ENCODE peak calls at places on chromosomes 3 and 15, in eight cellular contexts. P is cardiac septum, R is T47D, O is EH, J is fibroblast of pulmonary artery, K is amniotic stem cell, C is astrocyte of the spinal cord, E is ELF-1. H is an unnamed sample.

GRCh38 chr3:113626513-113627371 is 69.7 kb downstream of the USF3 start:
- DNase-seq in O (peak; percentile 59), R (peak; percentile 21), P (no peak), K (peak; percentile 48), C (peak; percentile 71), E (peak; percentile 72), J (peak; percentile 72), H (peak; percentile 37)

GRCh38 chr3:77319711-77320110 is 279.8 kb downstream of the ROBO2 start:
- DNase-seq in O (peak; percentile 3), P (no peak), E (no peak), C (no peak), J (no peak), K (no peak), R (no peak), H (peak; percentile 1)

GRCh38 chr15:89860446-89860845 is 33.3 kb downstream of the AP3S2 start:
- DNase-seq in E (no peak), C (no peak), O (no peak), P (no peak), K (no peak), J (no peak), R (no peak), H (no peak)

GRCh38 chr3:173465112-173465511 is 67.6 kb downstream of the NLGN1 start:
- DNase-seq in R (no peak), K (peak; percentile 5), O (peak; percentile 84), P (no peak), E (no peak), C (peak; percentile 62), J (peak; percentile 21), H (peak; percentile 3)

GRCh38 chr15:71802770-71803169 is 7.6 kb upstream of the NR2E3 start:
- DNase-seq in R (no peak), C (no peak), K (no peak), J (no peak), O (no peak), P (no peak), E (peak; percentile 87), H (no peak)

GRCh38 chr3:29936054-29936453 is 655.2 kb downstream of the RBMS3 start:
- DNase-seq in P (no peak), E (no peak), O (no peak), K (no peak), J (no peak), R (no peak), C (no peak), H (no peak)

GRCh38 chr3:4426782-4427344 is 40.2 kb downstream of the SUMF1 start:
- DNase-seq in E (no peak), R (no peak), C (peak; percentile 96), K (peak; percentile 79), P (no peak), O (peak; percentile 82), J (peak; percentile 92), H (peak; percentile 90)

GRCh38 chr3:12138044-12138443 is 20.7 kb downstream of the TIMP4 start:
- DNase-seq in O (peak; percentile 44), K (no peak), J (peak; percentile 56), R (no peak), P (no peak), E (no peak), C (peak; percentile 33), H (peak; percentile 55)

GRCh38 chr15:83769411-83769960 is 115.6 kb downstream of the ADAMTSL3 start:
- DNase-seq in P (no peak), O (no peak), K (no peak), J (peak; percentile 16), C (no peak), E (no peak), R (no peak), H (no peak)

GRCh38 chr15:43518073-43518761 is 809 bp downstream of the MAP1A start:
- DNase-seq in J (peak; percentile 22), R (peak; percentile 25), O (peak; percentile 61), C (peak; percentile 54), P (no peak), K (no peak), E (peak; percentile 64), H (no peak)

GRCh38 chr3:13546667-13547171 is 2.2 kb upstream of the FBLN2 start:
- DNase-seq in K (no peak), R (no peak), J (peak; percentile 54), C (no peak), P (no peak), E (peak; percentile 90), O (peak; percentile 88), H (peak; percentile 82)

GRCh38 chr15:33314115-33314514 is 3.3 kb downstream of the RYR3 start:
- DNase-seq in R (no peak), P (no peak), K (no peak), E (no peak), C (no peak), J (no peak), O (no peak), H (no peak)

GRCh38 chr3:158792709-158793108 is 9.1 kb upstream of the MFSD1 start:
- DNase-seq in K (peak; percentile 88), C (peak; percentile 80), R (no peak), E (no peak), P (no peak), O (peak; percentile 96), J (peak; percentile 92), H (peak; percentile 98)

GRCh38 chr3:43996379-43997301 is 245.0 kb upstream of the TOPAZ1 start:
- DNase-seq in J (peak; percentile 16), P (no peak), O (peak; percentile 54), R (no peak), K (no peak), E (peak; percentile 70), C (peak; percentile 63), H (no peak)

GRCh38 chr3:4721511-4721911 is 228.4 kb downstream of the ITPR1 start:
- DNase-seq in J (peak; percentile 74), O (peak; percentile 96), P (no peak), E (no peak), C (peak; percentile 94), R (no peak), K (peak; percentile 76), H (peak; percentile 96)

GRCh38 chr3:152399374-152399773 is 130.6 kb downstream of the MBNL1 start:
- DNase-seq in J (peak; percentile 74), C (peak; percentile 56), E (no peak), K (no peak), O (peak; percentile 76), P (no peak), R (no peak), H (peak; percentile 68)

GRCh38 chr3:188153498-188153948 is 434 bp upstream of the LPP start:
- DNase-seq in E (peak; percentile 91), K (peak; percentile 83), J (peak; percentile 97), P (peak; percentile 90), R (peak; percentile 94), C (peak; percentile 96), O (peak; percentile 98), H (peak; percentile 94)

GRCh38 chr15:29162411-29162810 is 107.2 kb downstream of the NSMCE3 start:
- DNase-seq in P (no peak), O (no peak), R (no peak), J (no peak), E (peak; percentile 75), C (no peak), K (no peak), H (no peak)

GRCh38 chr15:34436126-34436955 is 1.3 kb downstream of the GOLGA8A start:
- DNase-seq in R (peak; percentile 30), K (no peak), P (no peak), O (peak; percentile 16), C (peak; percentile 6), J (no peak), E (peak; percentile 6), H (peak; percentile 9)

GRCh38 chr3:4588410-4588809 is 95.3 kb downstream of the ITPR1 start:
- DNase-seq in O (peak; percentile 27), P (no peak), K (no peak), C (peak; percentile 35), E (no peak), R (no peak), J (peak; percentile 37), H (peak; percentile 78)

GRCh38 chr15:61929452-61929851 is 130.8 kb downstream of the VPS13C start:
- DNase-seq in R (no peak), E (no peak), J (no peak), K (no peak), C (no peak), P (no peak), O (no peak), H (no peak)

GRCh38 chr3:180447156-180447555 is 154.8 kb upstream of the TTC14 start:
- DNase-seq in E (no peak), O (no peak), R (no peak), C (no peak), K (no peak), J (peak; percentile 5), P (no peak), H (peak; percentile 24)

GRCh38 chr15:68599153-68599545 is 20.4 kb downstream of the CORO2B start:
- DNase-seq in K (no peak), P (no peak), C (no peak), E (no peak), R (no peak), J (no peak), O (no peak), H (no peak)

GRCh38 chr3:66863205-66864135 is 134.6 kb upstream of the KBTBD8 start:
- DNase-seq in R (no peak), E (no peak), C (no peak), K (no peak), O (no peak), P (no peak), J (no peak), H (no peak)

GRCh38 chr15:28181386-28181785 is 82.3 kb upstream of the OCA2 start:
- DNase-seq in C (no peak), O (peak; percentile 42), J (no peak), R (no peak), P (no peak), K (no peak), E (no peak), H (no peak)

GRCh38 chr3:25281041-25281842 is 146.8 kb upstream of the RARB start:
- DNase-seq in C (no peak), R (no peak), O (no peak), P (no peak), J (no peak), K (no peak), E (no peak), H (no peak)

GRCh38 chr3:118977118-118977517 is 57.5 kb downstream of the IGSF11 start:
- DNase-seq in J (no peak), R (no peak), C (no peak), O (no peak), E (no peak), K (no peak), P (no peak), H (no peak)

GRCh38 chr3:106963446-106963845 is 413.8 kb upstream of the CCDC54 start:
- DNase-seq in P (no peak), O (peak; percentile 85), K (peak; percentile 31), J (peak; percentile 57), E (no peak), R (no peak), C (peak; percentile 50), H (peak; percentile 83)

GRCh38 chr3:153958635-153959320 is 162.4 kb upstream of the ARHGEF26 start:
- DNase-seq in C (peak; percentile 15), K (no peak), P (no peak), O (no peak), R (no peak), J (peak; percentile 47), E (no peak), H (peak; percentile 43)

GRCh38 chr3:47359283-47359682 is 21.5 kb upstream of the PTPN23 start:
- DNase-seq in P (peak; percentile 54), R (no peak), O (no peak), K (no peak), J (no peak), C (no peak), E (peak; percentile 66), H (no peak)

GRCh38 chr15:25515633-25516032 is 76.8 kb upstream of the UBE3A start:
- DNase-seq in J (no peak), K (no peak), C (no peak), O (no peak), P (no peak), R (no peak), E (no peak), H (no peak)

GRCh38 chr3:171228228-171228627 is 201.7 kb upstream of the SLC2A2 start:
- DNase-seq in K (no peak), R (no peak), E (no peak), C (peak; percentile 5), P (no peak), J (no peak), O (peak; percentile 4), H (no peak)

GRCh38 chr3:112437146-112438022 is 61.9 kb downstream of the BTLA start:
- DNase-seq in P (no peak), J (peak; percentile 64), O (peak; percentile 52), K (no peak), R (no peak), E (peak; percentile 65), C (peak; percentile 29), H (peak; percentile 64)

GRCh38 chr3:186075931-186076567 is 32.8 kb downstream of the ETV5 start:
- DNase-seq in R (no peak), J (no peak), E (no peak), O (no peak), C (no peak), K (no peak), P (no peak), H (no peak)

H was measured in amniotic epithelial cell.